ENCODE peak calls at places on chromosomes 4 and X, in seven cellular contexts. G is NCI-H1694 treated with DMSO at 0.1 percent for 48 hours, T is Karpas-422, Q is amniotic epithelial cell, V is GM03348, K is ACHN, O is HCT116. J is an unnamed sample.

GRCh38 chr4:125517831-125518230 is 203.1 kb downstream of the FAT4 start:
- DNase-seq in K (no peak), G (no peak), V (no peak), O (no peak), Q (no peak), T (no peak), J (no peak)

GRCh38 chr4:7733201-7733600 is 206.5 kb downstream of the AFAP1 start:
- DNase-seq in Q (no peak), V (no peak), G (no peak), T (no peak), O (no peak), K (no peak), J (no peak)

GRCh38 chr4:61003301-61003700 is 196.8 kb upstream of the ADGRL3 start:
- DNase-seq in G (no peak), K (no peak), O (no peak), T (no peak), V (no peak), Q (peak), J (no peak)

GRCh38 chrX:38045697-38046096 is 39.3 kb downstream of the SYTL5 start:
- DNase-seq in K (no peak), V (no peak), G (no peak), Q (no peak), T (no peak), O (no peak), J (peak)

GRCh38 chrX:71105638-71106037 is 902 bp downstream of the CXorf65 start:
- DNase-seq in V (no peak), O (no peak), G (no peak), T (no peak), Q (no peak), K (no peak), J (no peak)

GRCh38 chr4:87333267-87333666 is 10.6 kb upstream of the HSD17B13 start:
- DNase-seq in T (no peak), K (no peak), G (no peak), O (no peak), Q (no peak), V (no peak), J (no peak)

GRCh38 chr4:70601422-70602039 is 9.5 kb downstream of the AMBN start:
- DNase-seq in G (peak), V (peak), O (peak), T (peak), Q (peak), K (peak), J (peak)

GRCh38 chrX:153365670-153366069 is 31.7 kb downstream of the ZNF275 start:
- DNase-seq in K (no peak), Q (no peak), O (no peak), G (no peak), T (no peak), V (no peak), J (no peak)

GRCh38 chr4:175951794-175952193 is 113.8 kb upstream of the WDR17 start:
- DNase-seq in T (no peak), K (no peak), Q (peak), O (no peak), V (no peak), G (no peak), J (no peak)

GRCh38 chr4:10701702-10702460 is 17.3 kb upstream of the CLNK start:
- DNase-seq in T (no peak), V (no peak), G (no peak), O (no peak), K (no peak), Q (peak), J (no peak)

GRCh38 chrX:129755779-129756650 is 17.2 kb downstream of the XPNPEP2 start:
- DNase-seq in Q (no peak), G (no peak), V (no peak), T (peak), K (no peak), O (no peak), J (no peak)

GRCh38 chrX:40644821-40645358 is 2.5 kb downstream of the CXorf38 start:
- DNase-seq in K (peak), Q (peak), G (no peak), T (peak), O (no peak), V (peak), J (peak)

GRCh38 chr4:174214102-174214878 is 69.2 kb downstream of the FBXO8 start:
- DNase-seq in G (no peak), V (peak), K (no peak), T (no peak), O (no peak), Q (no peak), J (peak)

GRCh38 chr4:1746265-1746691 is 25.0 kb downstream of the TACC3 start:
- DNase-seq in G (peak), O (peak), V (peak), K (no peak), Q (peak), T (peak), J (peak)

GRCh38 chr4:23455482-23455881 is 434.4 kb downstream of the PPARGC1A start:
- DNase-seq in T (no peak), G (no peak), O (no peak), K (peak), Q (no peak), V (no peak), J (no peak)

GRCh38 chrX:39953879-39954278 is 143.9 kb downstream of the BCOR start:
- DNase-seq in K (peak), Q (peak), O (peak), T (no peak), V (no peak), G (no peak), J (peak)

GRCh38 chr4:99652596-99653436 is 4.8 kb downstream of the C4orf54 start:
- DNase-seq in G (no peak), O (no peak), V (no peak), K (no peak), T (peak), Q (no peak), J (no peak)

GRCh38 chr4:184811484-184812180 is 14.1 kb downstream of the ACSL1 start:
- DNase-seq in G (no peak), T (no peak), O (no peak), K (no peak), V (no peak), Q (peak), J (peak)

GRCh38 chr4:72112514-72113156 is 80.8 kb downstream of the NPFFR2 start:
- DNase-seq in O (peak), V (no peak), K (peak), G (no peak), T (no peak), Q (peak), J (peak)

GRCh38 chr4:6507345-6507744 is 34.9 kb upstream of the PPP2R2C start:
- DNase-seq in V (no peak), O (no peak), K (no peak), G (no peak), T (no peak), Q (no peak), J (no peak)

GRCh38 chr4:151688003-151688784 is 72.6 kb downstream of the GATB start:
- DNase-seq in T (no peak), V (peak), G (no peak), Q (peak), O (no peak), K (no peak), J (peak)

GRCh38 chr4:76208005-76208765 is 5.4 kb downstream of the SCARB2 start:
- DNase-seq in G (peak), Q (peak), T (no peak), V (peak), O (no peak), K (no peak), J (peak)

GRCh38 chr4:2831611-2832308 is 11.9 kb upstream of the ADD1 start:
- DNase-seq in V (no peak), G (no peak), T (no peak), O (no peak), Q (no peak), K (no peak), J (no peak)

GRCh38 chr4:39304651-39305050 is 61.5 kb downstream of the RFC1 start:
- DNase-seq in V (no peak), Q (peak), G (no peak), O (no peak), K (no peak), T (no peak), J (no peak)

GRCh38 chr4:39729557-39729956 is 31.6 kb downstream of the UBE2K start:
- DNase-seq in K (no peak), Q (peak), T (no peak), O (no peak), G (no peak), V (peak), J (peak)

GRCh38 chr4:83205760-83206159 is 78.8 kb downstream of the COQ2 start:
- DNase-seq in V (no peak), T (no peak), O (no peak), Q (no peak), K (no peak), G (no peak), J (no peak)

GRCh38 chr4:110897779-110898178 is 274.9 kb upstream of the PITX2 start:
- DNase-seq in Q (no peak), O (no peak), V (no peak), T (no peak), G (no peak), K (no peak), J (no peak)

GRCh38 chr4:169045862-169046584 is 36.0 kb upstream of the CBR4 start:
- DNase-seq in V (no peak), T (no peak), K (no peak), O (no peak), Q (no peak), G (no peak), J (no peak)

GRCh38 chrX:134908235-134908834 is 82.5 kb upstream of the SMIM10 start:
- DNase-seq in T (peak), K (peak), O (no peak), G (peak), V (no peak), Q (peak), J (peak)